ENCODE peak calls at places on chromosomes 7 and 10, in four cellular contexts. One of them, this sample, is unnamed.

GRCh38 chr7:115477193-115477651 is 553.3 kb downstream of the TFEC start:
- DNase-seq in IMR-90: no peak
- DNase-seq in H9: peak
- DNase-seq in H1: no peak
- DNase-seq in this sample: peak

GRCh38 chr7:132177708-132178392 is 398.4 kb downstream of the PLXNA4 start:
- DNase-seq in IMR-90: no peak
- DNase-seq in H9: no peak
- DNase-seq in H1: no peak
- DNase-seq in this sample: no peak

GRCh38 chr7:118104812-118105441 is 79.0 kb upstream of the LSM8 start:
- DNase-seq in IMR-90: peak
- DNase-seq in H9: no peak
- DNase-seq in H1: no peak
- DNase-seq in this sample: peak

GRCh38 chr7:105439174-105439893 is 50.6 kb upstream of the SRPK2 start:
- DNase-seq in IMR-90: peak
- DNase-seq in H9: no peak
- DNase-seq in H1: no peak
- DNase-seq in this sample: peak

GRCh38 chr7:138608292-138608691 is 92.9 kb downstream of the SVOPL start:
- DNase-seq in IMR-90: peak
- DNase-seq in H9: no peak
- DNase-seq in H1: no peak
- DNase-seq in this sample: no peak

GRCh38 chr10:99993994-99994689 is 15.6 kb downstream of the DNMBP start:
- DNase-seq in IMR-90: peak
- DNase-seq in H9: no peak
- DNase-seq in H1: no peak
- DNase-seq in this sample: peak

GRCh38 chr10:103197177-103197576 is 4.1 kb upstream of the NT5C2 start:
- DNase-seq in IMR-90: peak
- DNase-seq in H9: no peak
- DNase-seq in H1: no peak
- DNase-seq in this sample: peak

GRCh38 chr7:140196361-140197217 is 19.8 kb upstream of the KDM7A start:
- DNase-seq in IMR-90: peak
- DNase-seq in H9: no peak
- DNase-seq in H1: no peak
- DNase-seq in this sample: no peak

GRCh38 chr7:34165466-34165865 is 260.1 kb downstream of the BMPER start:
- DNase-seq in IMR-90: peak
- DNase-seq in H9: no peak
- DNase-seq in H1: no peak
- DNase-seq in this sample: no peak

GRCh38 chr10:22837351-22837750 is 90.5 kb upstream of the ARMC3 start:
- DNase-seq in IMR-90: no peak
- DNase-seq in H9: no peak
- DNase-seq in H1: no peak
- DNase-seq in this sample: no peak

GRCh38 chr7:2632717-2633537 is 1.1 kb downstream of the TTYH3 start:
- DNase-seq in IMR-90: peak
- DNase-seq in H9: no peak
- DNase-seq in H1: no peak
- DNase-seq in this sample: peak

GRCh38 chr7:149147730-149148653 is 739 bp downstream of the ZNF398 start:
- DNase-seq in IMR-90: peak
- DNase-seq in H9: no peak
- DNase-seq in H1: no peak
- DNase-seq in this sample: peak

GRCh38 chr7:33537078-33537477 is 368.3 kb upstream of the BMPER start:
- DNase-seq in IMR-90: no peak
- DNase-seq in H9: no peak
- DNase-seq in H1: no peak
- DNase-seq in this sample: no peak

GRCh38 chr7:77455334-77455733 is 39.2 kb upstream of the GSAP start:
- DNase-seq in IMR-90: peak
- DNase-seq in H9: no peak
- DNase-seq in H1: no peak
- DNase-seq in this sample: no peak

GRCh38 chr10:86607674-86608073 is 46.7 kb upstream of the OPN4 start:
- DNase-seq in IMR-90: no peak
- DNase-seq in H9: no peak
- DNase-seq in H1: no peak
- DNase-seq in this sample: no peak

GRCh38 chr10:69994262-69994661 is 58.4 kb upstream of the MACROH2A2 start:
- DNase-seq in IMR-90: peak
- DNase-seq in H9: peak
- DNase-seq in H1: no peak
- DNase-seq in this sample: peak

GRCh38 chr10:8967004-8967530 is 912.6 kb downstream of the GATA3 start:
- DNase-seq in IMR-90: no peak
- DNase-seq in H9: no peak
- DNase-seq in H1: no peak
- DNase-seq in this sample: no peak

GRCh38 chr10:8956400-8956799 is 901.9 kb downstream of the GATA3 start:
- DNase-seq in IMR-90: no peak
- DNase-seq in H9: no peak
- DNase-seq in H1: no peak
- DNase-seq in this sample: no peak

GRCh38 chr10:8962249-8962648 is 907.8 kb downstream of the GATA3 start:
- DNase-seq in IMR-90: no peak
- DNase-seq in H9: no peak
- DNase-seq in H1: no peak
- DNase-seq in this sample: peak
- H3K56ac ChIP-seq in IMR-90: no peak
- H3K56ac ChIP-seq in H9: no peak
- H3K56ac ChIP-seq in H1: no peak
- H3K56ac ChIP-seq in this sample: no peak

GRCh38 chr7:15015545-15016314 is 113.2 kb upstream of the DGKB start:
- DNase-seq in IMR-90: peak
- DNase-seq in H9: peak
- DNase-seq in H1: peak
- DNase-seq in this sample: peak
- H4K8ac ChIP-seq in IMR-90: no peak
- H4K8ac ChIP-seq in H9: no peak
- H4K8ac ChIP-seq in H1: no peak
- H4K8ac ChIP-seq in this sample: no peak

GRCh38 chr7:121297843-121298242 is 31.0 kb upstream of the WNT16 start:
- DNase-seq in IMR-90: no peak
- DNase-seq in H9: no peak
- DNase-seq in H1: no peak
- DNase-seq in this sample: no peak
- H3K56ac ChIP-seq in IMR-90: no peak
- H3K56ac ChIP-seq in H9: no peak
- H3K56ac ChIP-seq in H1: no peak
- H3K56ac ChIP-seq in this sample: no peak

GRCh38 chr7:129089521-129090212 is 34.8 kb upstream of the TNPO3 start:
- DNase-seq in IMR-90: no peak
- DNase-seq in H9: no peak
- DNase-seq in H1: no peak
- DNase-seq in this sample: no peak

GRCh38 chr7:129091484-129092002 is 36.6 kb upstream of the TNPO3 start:
- DNase-seq in IMR-90: peak
- DNase-seq in H9: peak
- DNase-seq in H1: peak
- DNase-seq in this sample: peak

GRCh38 chr7:129093867-129094456 is 39.1 kb upstream of the TNPO3 start:
- DNase-seq in IMR-90: no peak
- DNase-seq in H9: no peak
- DNase-seq in H1: no peak
- DNase-seq in this sample: no peak

GRCh38 chr7:129094501-129094900 is 39.6 kb upstream of the TNPO3 start:
- DNase-seq in IMR-90: no peak
- DNase-seq in H9: no peak
- DNase-seq in H1: no peak
- DNase-seq in this sample: no peak

DNA sequence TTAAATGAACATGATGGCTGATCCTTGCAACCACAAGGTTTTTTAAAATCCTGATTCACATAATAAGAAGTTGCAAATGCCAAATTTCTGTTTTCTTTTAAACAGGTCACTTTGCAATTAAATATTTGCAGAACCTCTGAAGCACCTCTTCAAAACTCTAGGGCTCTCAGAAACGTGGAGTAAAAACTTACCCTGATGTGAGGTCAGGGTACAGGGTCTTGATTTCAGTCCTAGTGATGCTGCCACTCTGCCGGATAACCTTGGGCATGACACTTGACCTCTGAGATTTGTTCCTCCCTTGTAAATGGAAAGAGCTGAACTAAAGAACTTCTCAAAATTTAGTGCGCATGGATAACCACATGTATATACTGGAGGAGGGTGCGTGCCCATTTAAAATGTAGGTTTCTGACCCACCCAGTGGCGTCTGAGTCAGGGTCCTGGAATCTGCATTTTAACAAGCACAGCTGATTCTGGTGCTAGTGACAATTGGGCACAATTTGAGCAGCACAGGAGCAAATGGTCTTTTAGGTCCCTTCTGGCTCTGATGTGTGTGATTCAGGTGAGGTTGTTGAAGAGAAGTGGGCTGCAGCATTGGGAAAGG is 35.5 kb upstream of the TNPO3 start:
- DNase-seq in IMR-90: no peak
- DNase-seq in H9: no peak
- DNase-seq in H1: no peak
- DNase-seq in this sample: no peak
- H4K8ac ChIP-seq in IMR-90: no peak
- H4K8ac ChIP-seq in H9: no peak
- H4K8ac ChIP-seq in H1: no peak
- H4K8ac ChIP-seq in this sample: no peak

GRCh38 chr10:43880160-43880559 is 231.5 kb upstream of the ZNF32 start:
- DNase-seq in IMR-90: no peak
- DNase-seq in H9: no peak
- DNase-seq in H1: no peak
- DNase-seq in this sample: no peak

GRCh38 chr10:43878386-43878785 is 229.7 kb upstream of the ZNF32 start:
- DNase-seq in IMR-90: no peak
- DNase-seq in H9: no peak
- DNase-seq in H1: no peak
- DNase-seq in this sample: no peak

GRCh38 chr10:43877001-43877400 is 228.3 kb upstream of the ZNF32 start:
- DNase-seq in IMR-90: no peak
- DNase-seq in H9: no peak
- DNase-seq in H1: no peak
- DNase-seq in this sample: no peak

GRCh38 chr10:43879742-43880141 is 231.1 kb upstream of the ZNF32 start:
- DNase-seq in IMR-90: no peak
- DNase-seq in H9: no peak
- DNase-seq in H1: no peak
- DNase-seq in this sample: no peak

DNA sequence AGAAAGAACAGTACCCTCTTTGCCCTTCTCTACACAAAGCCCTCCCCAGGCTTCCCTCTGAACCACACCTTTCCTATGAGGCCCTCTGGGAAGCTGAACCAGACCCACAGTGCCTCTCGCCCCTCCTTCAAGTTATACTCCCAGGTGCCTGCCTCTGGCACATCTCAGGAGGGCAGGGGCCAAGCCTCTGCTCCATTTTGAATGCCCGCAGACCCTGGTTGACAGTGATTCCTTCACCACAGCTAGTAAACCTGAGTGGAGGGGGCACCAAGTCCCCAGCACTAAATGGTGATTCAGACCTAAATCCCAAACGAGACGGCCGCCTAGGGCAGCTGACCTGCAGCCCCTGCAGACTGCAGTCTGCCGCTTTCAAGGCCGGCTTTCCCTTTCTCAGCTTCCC is 230.5 kb upstream of the ZNF32 start:
- DNase-seq in IMR-90: no peak
- DNase-seq in H9: no peak
- DNase-seq in H1: no peak
- DNase-seq in this sample: no peak
- H3K56ac ChIP-seq in IMR-90: no peak
- H3K56ac ChIP-seq in H9: no peak
- H3K56ac ChIP-seq in H1: no peak
- H3K56ac ChIP-seq in this sample: no peak

GRCh38 chr7:99374121-99375064 is at the start of gene ARPC1B:
- DNase-seq in IMR-90: peak
- DNase-seq in H9: peak
- DNase-seq in H1: no peak
- DNase-seq in this sample: peak

GRCh38 chr7:99375070-99375807 is 709 bp downstream of the ARPC1B start:
- DNase-seq in IMR-90: peak
- DNase-seq in H9: peak
- DNase-seq in H1: no peak
- DNase-seq in this sample: peak

GRCh38 chr7:99372275-99373085 is 2.0 kb upstream of the ARPC1B start:
- DNase-seq in IMR-90: peak
- DNase-seq in H9: no peak
- DNase-seq in H1: no peak
- DNase-seq in this sample: no peak

GRCh38 chr7:99371376-99371920 is 3.1 kb upstream of the ARPC1B start:
- DNase-seq in IMR-90: no peak
- DNase-seq in H9: no peak
- DNase-seq in H1: no peak
- DNase-seq in this sample: peak

DNA sequence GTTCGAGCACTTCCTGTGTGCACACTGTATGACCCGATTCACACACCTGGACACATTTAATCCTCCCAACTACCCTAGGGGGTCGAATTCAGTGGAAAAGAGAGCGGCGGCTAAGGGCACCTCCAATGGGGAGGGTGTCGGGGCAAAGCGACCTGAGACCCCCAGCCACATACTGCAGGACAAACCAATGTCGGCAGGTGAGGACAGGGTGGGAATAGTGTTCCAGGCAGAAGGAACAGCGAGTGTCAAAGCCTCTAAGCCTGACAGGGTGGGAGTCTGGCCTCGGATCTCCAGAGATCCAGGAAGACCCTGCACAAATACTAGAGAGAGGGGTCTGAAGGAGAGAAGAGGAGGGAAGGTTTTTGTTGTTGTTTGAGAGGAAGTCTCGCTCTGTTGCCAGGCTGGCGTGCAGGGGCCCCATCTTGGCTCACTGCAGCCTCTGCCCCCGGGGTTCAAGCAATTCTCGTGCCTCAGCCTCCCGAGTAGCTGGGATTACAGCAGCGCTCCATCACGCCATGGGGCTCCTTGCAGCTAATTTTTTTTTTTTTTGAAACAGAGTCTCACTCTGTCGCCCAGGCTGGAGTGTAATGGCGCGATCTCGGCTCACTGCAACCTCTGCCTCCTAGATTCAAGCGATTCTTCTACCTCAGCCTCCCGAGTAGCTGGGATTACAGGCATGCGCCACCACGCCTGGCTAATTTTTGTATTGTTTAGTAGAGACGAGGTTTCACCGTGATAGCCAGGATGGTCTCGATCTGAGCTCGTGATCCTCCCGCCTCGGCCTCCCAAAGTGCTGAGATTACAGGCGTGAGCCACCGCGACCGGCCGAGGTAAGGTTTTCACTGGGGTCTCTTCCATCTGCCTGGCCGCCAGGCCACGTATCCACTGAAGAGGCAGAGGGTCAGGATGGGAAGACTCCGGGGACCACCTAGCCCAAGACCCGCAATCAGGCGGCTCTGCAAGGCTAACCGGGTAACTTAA is 1.2 kb upstream of the ARPC1B start:
- DNase-seq in IMR-90: no peak
- DNase-seq in H9: no peak
- DNase-seq in H1: no peak
- DNase-seq in this sample: no peak
- H4K8ac ChIP-seq in IMR-90: peak
- H4K8ac ChIP-seq in H9: no peak
- H4K8ac ChIP-seq in H1: no peak
- H4K8ac ChIP-seq in this sample: no peak

GRCh38 chr10:101682172-101682825 is 12.7 kb downstream of the FBXW4 start:
- DNase-seq in IMR-90: no peak
- DNase-seq in H9: no peak
- DNase-seq in H1: no peak
- DNase-seq in this sample: no peak
- H3K56ac ChIP-seq in IMR-90: no peak
- H3K56ac ChIP-seq in H9: no peak
- H3K56ac ChIP-seq in H1: no peak
- H3K56ac ChIP-seq in this sample: no peak

This sample was measured in mesendoderm.